ENCODE peak calls at places on chromosomes 13 and 19, in six cellular contexts. One of them, this sample, is unnamed.

GRCh38 chr13:29954082-29955043 is 103.9 kb upstream of the UBL3 start:
- DNase-seq in mesothelial cell of epicardium: no peak
- DNase-seq in neural crest cell: no peak
- DNase-seq in GM06990: no peak
- DNase-seq in T-helper 1 cell: peak
- DNase-seq in Daoy: no peak
- DNase-seq in this sample: no peak

GRCh38 chr19:4278926-4279529 is at the start of gene SHD:
- DNase-seq in T-helper 1 cell: no peak
- DNase-seq in GM06990: no peak
- DNase-seq in Daoy: no peak
- DNase-seq in neural crest cell: peak
- DNase-seq in mesothelial cell of epicardium: no peak
- DNase-seq in this sample: no peak

GRCh38 chr13:113059891-113060290 is 45.7 kb upstream of the F7 start:
- DNase-seq in neural crest cell: no peak
- DNase-seq in GM06990: no peak
- DNase-seq in mesothelial cell of epicardium: no peak
- DNase-seq in Daoy: no peak
- DNase-seq in T-helper 1 cell: no peak
- DNase-seq in this sample: no peak

GRCh38 chr13:109707044-109707794 is 79.2 kb downstream of the IRS2 start:
- DNase-seq in neural crest cell: no peak
- DNase-seq in Daoy: no peak
- DNase-seq in GM06990: no peak
- DNase-seq in mesothelial cell of epicardium: no peak
- DNase-seq in T-helper 1 cell: no peak
- DNase-seq in this sample: no peak

GRCh38 chr19:32404939-32405430 is 585 bp upstream of the DPY19L3 start:
- DNase-seq in mesothelial cell of epicardium: peak
- DNase-seq in neural crest cell: peak
- DNase-seq in T-helper 1 cell: no peak
- DNase-seq in Daoy: peak
- DNase-seq in GM06990: no peak
- DNase-seq in this sample: no peak

GRCh38 chr13:42009057-42009456 is 39.4 kb upstream of the DGKH start:
- DNase-seq in mesothelial cell of epicardium: no peak
- DNase-seq in Daoy: no peak
- DNase-seq in neural crest cell: no peak
- DNase-seq in T-helper 1 cell: no peak
- DNase-seq in GM06990: no peak
- DNase-seq in this sample: no peak

GRCh38 chr19:14265285-14266036 is 59.5 kb upstream of the ADGRL1 start:
- DNase-seq in mesothelial cell of epicardium: no peak
- DNase-seq in GM06990: no peak
- DNase-seq in neural crest cell: no peak
- DNase-seq in T-helper 1 cell: no peak
- DNase-seq in Daoy: no peak
- DNase-seq in this sample: no peak

GRCh38 chr19:17220207-17220758 is 5.1 kb downstream of the USE1 start:
- DNase-seq in Daoy: peak
- DNase-seq in mesothelial cell of epicardium: no peak
- DNase-seq in neural crest cell: no peak
- DNase-seq in T-helper 1 cell: no peak
- DNase-seq in GM06990: no peak
- DNase-seq in this sample: no peak

GRCh38 chr19:13082192-13083007 is 20.3 kb downstream of the LYL1 start:
- DNase-seq in GM06990: no peak
- DNase-seq in T-helper 1 cell: no peak
- DNase-seq in Daoy: no peak
- DNase-seq in mesothelial cell of epicardium: no peak
- DNase-seq in neural crest cell: no peak
- DNase-seq in this sample: no peak